ENCODE peak calls at places on chromosomes 7 and 10, in four cellular contexts. One of them, this sample, is unnamed.

GRCh38 chr10:85641479-85641967 is 725.1 kb downstream of the GRID1 start:
- DNase-seq in fibroblast of pulmonary artery: no peak
- DNase-seq in GM12864: no peak
- DNase-seq in cardiac muscle cell: no peak
- DNase-seq in this sample: no peak

GRCh38 chr10:43420369-43421200 is 11.6 kb upstream of the HNRNPF start:
- DNase-seq in cardiac muscle cell: peak; percentile 72
- DNase-seq in fibroblast of pulmonary artery: peak; percentile 93
- DNase-seq in GM12864: no peak
- DNase-seq in this sample: no peak

GRCh38 chr7:19969859-19970493 is 196.6 kb upstream of the TMEM196 start:
- DNase-seq in GM12864: no peak
- DNase-seq in fibroblast of pulmonary artery: peak; percentile 68
- DNase-seq in cardiac muscle cell: no peak
- DNase-seq in this sample: no peak

GRCh38 chr7:18016547-18017444 is 10.8 kb downstream of the PRPS1L1 start:
- DNase-seq in fibroblast of pulmonary artery: no peak
- DNase-seq in GM12864: no peak
- DNase-seq in cardiac muscle cell: no peak
- DNase-seq in this sample: no peak

GRCh38 chr7:542935-543789 is 23.5 kb upstream of the PDGFA start:
- DNase-seq in GM12864: no peak
- DNase-seq in fibroblast of pulmonary artery: peak; percentile 78
- DNase-seq in cardiac muscle cell: peak; percentile 51
- DNase-seq in this sample: no peak

GRCh38 chr10:7789390-7789789 is 1.4 kb downstream of the ATP5F1C start:
- DNase-seq in GM12864: no peak
- DNase-seq in fibroblast of pulmonary artery: peak; percentile 34
- DNase-seq in cardiac muscle cell: peak; percentile 41
- DNase-seq in this sample: no peak

GRCh38 chr10:126459878-126460481 is 71.7 kb upstream of the ADAM12 start:
- DNase-seq in GM12864: peak; percentile 5
- DNase-seq in fibroblast of pulmonary artery: peak; percentile 86
- DNase-seq in cardiac muscle cell: no peak
- DNase-seq in this sample: no peak

GRCh38 chr10:105986896-105987638 is 1177.4 kb downstream of the SORCS1 start:
- DNase-seq in fibroblast of pulmonary artery: no peak
- DNase-seq in GM12864: no peak
- DNase-seq in cardiac muscle cell: no peak
- DNase-seq in this sample: no peak

GRCh38 chr10:72295330-72295910 is 21.7 kb downstream of the DDIT4 start:
- DNase-seq in fibroblast of pulmonary artery: no peak
- DNase-seq in cardiac muscle cell: no peak
- DNase-seq in GM12864: no peak
- DNase-seq in this sample: no peak

GRCh38 chr10:29691564-29692064 is 56.8 kb upstream of the SVIL start:
- DNase-seq in cardiac muscle cell: no peak
- DNase-seq in fibroblast of pulmonary artery: peak; percentile 71
- DNase-seq in GM12864: no peak
- DNase-seq in this sample: no peak

GRCh38 chr7:100894860-100895700 is 608 bp downstream of the ACHE start:
- DNase-seq in GM12864: no peak
- DNase-seq in cardiac muscle cell: peak; percentile 84
- DNase-seq in fibroblast of pulmonary artery: no peak
- DNase-seq in this sample: no peak

GRCh38 chr7:53111061-53111460 is 75.6 kb downstream of the POM121L12 start:
- DNase-seq in GM12864: no peak
- DNase-seq in fibroblast of pulmonary artery: peak; percentile 13
- DNase-seq in cardiac muscle cell: peak; percentile 23
- DNase-seq in this sample: no peak

GRCh38 chr7:43577485-43577951 is 5.4 kb upstream of the STK17A start:
- DNase-seq in fibroblast of pulmonary artery: peak; percentile 53
- DNase-seq in GM12864: no peak
- DNase-seq in cardiac muscle cell: no peak
- DNase-seq in this sample: no peak

GRCh38 chr10:99981581-99982199 is 28.1 kb downstream of the DNMBP start:
- DNase-seq in cardiac muscle cell: no peak
- DNase-seq in fibroblast of pulmonary artery: no peak
- DNase-seq in GM12864: no peak
- DNase-seq in this sample: no peak

GRCh38 chr7:116966606-116967005 is 13.3 kb downstream of the ST7 start:
- DNase-seq in cardiac muscle cell: no peak
- DNase-seq in GM12864: no peak
- DNase-seq in fibroblast of pulmonary artery: no peak
- DNase-seq in this sample: no peak

GRCh38 chr10:58641095-58641531 is 128.4 kb downstream of the BICC1 start:
- DNase-seq in fibroblast of pulmonary artery: peak; percentile 96
- DNase-seq in GM12864: no peak
- DNase-seq in cardiac muscle cell: no peak
- DNase-seq in this sample: no peak

GRCh38 chr7:114086906-114087651 is 168.3 kb upstream of the PPP1R3A start:
- DNase-seq in fibroblast of pulmonary artery: peak; percentile 30
- DNase-seq in GM12864: no peak
- DNase-seq in cardiac muscle cell: peak; percentile 26
- DNase-seq in this sample: no peak

GRCh38 chr10:62001898-62002297 is 100.4 kb downstream of the ARID5B start:
- DNase-seq in GM12864: no peak
- DNase-seq in fibroblast of pulmonary artery: no peak
- DNase-seq in cardiac muscle cell: no peak
- DNase-seq in this sample: no peak

GRCh38 chr7:152132812-152133211 is 107.3 kb downstream of the GALNT11 start:
- DNase-seq in fibroblast of pulmonary artery: no peak
- DNase-seq in GM12864: no peak
- DNase-seq in cardiac muscle cell: no peak
- DNase-seq in this sample: no peak

GRCh38 chr7:111012799-111013675 is 77.9 kb upstream of the LRRN3 start:
- DNase-seq in GM12864: peak; percentile 47
- DNase-seq in fibroblast of pulmonary artery: no peak
- DNase-seq in cardiac muscle cell: no peak
- DNase-seq in this sample: no peak

GRCh38 chr10:62817763-62818425 is 1.7 kb upstream of the EGR2 start:
- DNase-seq in fibroblast of pulmonary artery: peak; percentile 78
- DNase-seq in cardiac muscle cell: peak; percentile 89
- DNase-seq in GM12864: no peak
- DNase-seq in this sample: no peak

GRCh38 chr7:80499350-80499955 is 12.4 kb downstream of the GNAT3 start:
- DNase-seq in GM12864: no peak
- DNase-seq in cardiac muscle cell: peak; percentile 18
- DNase-seq in fibroblast of pulmonary artery: peak; percentile 95
- DNase-seq in this sample: no peak

GRCh38 chr7:4479367-4480039 is 202.6 kb upstream of the FOXK1 start:
- DNase-seq in fibroblast of pulmonary artery: peak; percentile 66
- DNase-seq in cardiac muscle cell: peak; percentile 5
- DNase-seq in GM12864: peak; percentile 2
- DNase-seq in this sample: peak; percentile 53

GRCh38 chr10:112383325-112383724 is 9.4 kb downstream of the ACSL5 start:
- DNase-seq in GM12864: no peak
- DNase-seq in fibroblast of pulmonary artery: peak; percentile 74
- DNase-seq in cardiac muscle cell: peak; percentile 11
- DNase-seq in this sample: no peak

GRCh38 chr7:5711419-5711818 is 70.0 kb downstream of the RNF216 start:
- DNase-seq in cardiac muscle cell: no peak
- DNase-seq in fibroblast of pulmonary artery: no peak
- DNase-seq in GM12864: no peak
- DNase-seq in this sample: no peak

GRCh38 chr7:83941300-83941699 is 253.3 kb downstream of the SEMA3A start:
- DNase-seq in fibroblast of pulmonary artery: no peak
- DNase-seq in cardiac muscle cell: no peak
- DNase-seq in GM12864: no peak
- DNase-seq in this sample: no peak

GRCh38 chr7:83946801-83947200 is 247.8 kb downstream of the SEMA3A start:
- DNase-seq in cardiac muscle cell: no peak
- DNase-seq in fibroblast of pulmonary artery: no peak
- DNase-seq in GM12864: no peak
- DNase-seq in this sample: no peak

DNA sequence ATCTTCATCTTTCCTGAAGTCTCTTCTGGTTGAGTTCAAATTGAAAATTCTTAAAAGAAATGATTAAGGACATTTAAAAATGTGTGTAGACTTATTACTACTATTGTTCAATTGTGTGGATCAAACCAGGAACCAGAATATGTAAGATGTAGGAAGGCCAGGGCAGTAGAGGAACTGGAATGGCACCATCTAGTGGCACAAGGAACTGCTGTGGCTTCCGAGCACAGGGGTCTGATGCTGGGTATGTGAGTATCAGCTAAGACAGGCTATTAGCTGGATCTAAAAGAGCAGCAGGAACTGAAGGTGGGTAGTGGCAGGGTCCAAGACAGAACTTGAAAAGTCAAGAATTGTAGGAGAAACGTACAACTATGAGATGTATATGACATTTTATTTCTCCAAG is 247.3 kb downstream of the SEMA3A start:
- DNase-seq in GM12864: no peak
- DNase-seq in cardiac muscle cell: peak; percentile 18
- DNase-seq in fibroblast of pulmonary artery: peak; percentile 10
- DNase-seq in this sample: no peak
- TF ChIP-seq CTCF in GM12864: peak; percentile 64
- TF ChIP-seq CTCF in cardiac muscle cell: peak; percentile 49
- TF ChIP-seq CTCF in fibroblast of pulmonary artery: peak; percentile 39
- TF ChIP-seq CTCF in this sample: peak; percentile 51

DNA sequence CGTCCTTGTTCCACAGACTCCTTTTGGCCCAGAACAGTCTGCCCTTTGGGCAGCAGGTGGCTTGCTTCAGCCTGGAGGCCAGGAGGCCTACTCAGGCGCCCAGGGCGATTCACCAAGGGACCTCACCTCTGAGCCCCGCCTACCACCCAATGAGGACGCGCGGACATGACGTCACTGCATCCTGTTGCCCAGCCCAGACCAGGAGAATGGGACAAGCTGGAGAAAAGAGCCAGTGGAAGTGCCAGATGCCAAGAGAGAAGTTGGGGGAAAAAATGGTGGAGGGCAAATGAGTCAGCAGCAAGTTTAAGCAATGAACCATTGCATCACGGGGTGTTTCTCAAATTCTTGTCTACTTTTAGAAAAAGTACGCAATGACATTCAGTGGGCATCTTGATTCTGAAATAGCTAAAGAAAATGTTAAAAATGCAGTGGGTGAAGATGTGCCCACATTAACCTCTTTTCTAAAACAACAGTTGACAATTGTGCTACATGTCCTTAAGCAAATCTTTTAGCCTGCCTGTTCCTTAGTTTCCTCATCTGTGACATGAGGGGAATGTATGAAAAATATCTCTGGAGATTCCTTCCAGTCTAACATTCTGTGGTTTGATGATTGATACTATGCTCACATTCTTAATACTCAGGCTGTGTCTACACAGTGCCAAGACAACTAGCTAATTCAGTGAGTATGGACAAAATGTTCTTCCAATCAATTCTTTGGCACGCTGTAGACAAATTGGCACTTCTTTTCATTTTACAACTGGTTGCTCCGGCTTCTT is 23.9 kb upstream of the LEP start:
- DNase-seq in fibroblast of pulmonary artery: peak; percentile 53
- DNase-seq in cardiac muscle cell: no peak
- DNase-seq in GM12864: no peak
- DNase-seq in this sample: no peak
- H3K4me3 ChIP-seq in fibroblast of pulmonary artery: no peak overlapping the region
- H3K4me3 ChIP-seq in cardiac muscle cell: no peak overlapping the region
- H3K4me3 ChIP-seq in GM12864: no peak overlapping the region
- H3K4me3 ChIP-seq in this sample: no peak overlapping the region

GRCh38 chr10:132940791-132941465 is 1.4 kb downstream of the CFAP46 start:
- DNase-seq in fibroblast of pulmonary artery: no peak
- DNase-seq in cardiac muscle cell: no peak
- DNase-seq in GM12864: no peak
- DNase-seq in this sample: no peak

GRCh38 chr10:132943555-132944404 is 1.4 kb upstream of the CFAP46 start:
- DNase-seq in GM12864: no peak
- DNase-seq in cardiac muscle cell: no peak
- DNase-seq in fibroblast of pulmonary artery: no peak
- DNase-seq in this sample: no peak

GRCh38 chr10:132941640-132942051 is 724 bp downstream of the CFAP46 start:
- DNase-seq in cardiac muscle cell: no peak
- DNase-seq in fibroblast of pulmonary artery: no peak
- DNase-seq in GM12864: no peak
- DNase-seq in this sample: no peak

GRCh38 chr10:132942740-132943554 is 577 bp upstream of the CFAP46 start:
- DNase-seq in GM12864: no peak
- DNase-seq in cardiac muscle cell: no peak
- DNase-seq in fibroblast of pulmonary artery: peak; percentile 14
- DNase-seq in this sample: no peak

DNA sequence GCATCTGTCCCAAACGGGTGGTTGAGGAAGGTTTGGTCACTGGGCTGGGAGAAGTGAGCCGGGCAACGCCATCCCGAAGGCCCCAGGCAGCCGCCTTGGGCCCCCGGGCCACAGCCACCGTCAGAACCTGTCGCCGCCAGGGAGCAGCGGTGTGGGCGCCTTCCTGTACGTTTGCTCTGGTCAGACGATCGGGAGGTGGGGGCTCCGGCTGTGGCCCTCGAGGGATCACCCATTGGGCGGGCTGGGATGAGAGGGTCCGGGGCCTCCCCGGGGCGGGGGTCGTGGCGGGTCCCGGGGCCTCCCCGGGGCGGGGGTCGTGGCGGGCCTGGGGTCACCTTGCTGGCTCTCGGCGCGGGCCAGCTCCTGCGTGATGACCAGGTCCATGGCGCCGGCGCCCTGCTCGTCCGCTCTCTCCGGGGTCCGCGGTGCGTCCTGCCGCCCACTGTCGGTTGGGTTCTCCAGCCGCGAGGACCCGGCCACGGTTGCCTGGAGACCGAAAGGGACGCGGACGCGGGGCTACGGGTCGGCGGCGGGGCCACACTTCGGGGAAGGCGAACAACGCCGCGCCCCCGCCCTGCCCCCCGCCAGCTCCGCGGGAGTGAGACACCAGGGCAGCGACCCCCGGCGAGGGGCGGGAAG is at the start of gene CFAP46:
- DNase-seq in cardiac muscle cell: peak; percentile 91
- DNase-seq in fibroblast of pulmonary artery: peak; percentile 63
- DNase-seq in GM12864: no peak
- DNase-seq in this sample: no peak
- TF ChIP-seq CTCF in cardiac muscle cell: no peak
- TF ChIP-seq CTCF in fibroblast of pulmonary artery: no peak
- TF ChIP-seq CTCF in GM12864: no peak
- TF ChIP-seq CTCF in this sample: no peak

DNA sequence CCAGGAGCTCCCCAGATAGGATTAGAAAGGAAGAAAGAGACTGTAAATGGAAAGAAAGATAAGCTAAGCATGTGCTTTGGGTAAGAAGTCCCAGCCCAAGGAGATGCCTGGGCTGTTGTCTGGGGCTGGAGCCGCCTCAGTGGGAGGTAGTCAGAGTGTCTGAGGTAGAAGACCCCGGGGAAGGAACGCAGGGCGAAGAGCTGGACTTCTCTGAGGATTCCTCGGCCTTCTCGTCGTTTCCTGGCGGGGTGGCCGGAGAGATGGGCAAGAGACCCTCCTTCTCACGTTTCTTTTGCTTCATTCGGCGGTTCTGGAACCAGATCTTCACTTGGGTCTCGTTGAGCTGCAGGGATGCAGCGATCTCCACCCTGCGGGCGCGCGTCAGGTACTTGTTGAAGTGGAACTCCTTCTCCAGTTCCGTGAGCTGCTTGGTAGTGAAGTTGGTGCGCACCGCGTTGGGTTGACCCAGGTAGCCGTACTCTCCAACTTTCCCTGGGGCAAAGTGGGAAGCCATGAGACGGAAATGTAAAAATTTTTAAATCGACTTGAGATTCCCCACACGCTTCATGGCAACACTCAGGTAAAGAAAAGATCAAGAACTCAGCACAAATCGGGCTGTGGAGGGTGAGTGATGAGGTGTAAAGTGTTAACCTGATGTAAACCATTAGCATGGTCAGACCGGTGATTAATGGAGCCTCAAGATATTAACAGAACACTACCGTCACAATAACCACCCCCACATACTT is 1.3 kb downstream of the HOXA1 start:
- DNase-seq in cardiac muscle cell: no peak
- DNase-seq in fibroblast of pulmonary artery: no peak
- DNase-seq in GM12864: no peak
- DNase-seq in this sample: no peak
- H3K4me3 ChIP-seq in cardiac muscle cell: peak overlapping the region; percentile 52
- H3K4me3 ChIP-seq in fibroblast of pulmonary artery: no peak overlapping the region
- H3K4me3 ChIP-seq in GM12864: no peak overlapping the region
- H3K4me3 ChIP-seq in this sample: no peak overlapping the region